ENCODE peak calls at places on chromosomes 16 and 17, in four cellular contexts. Z, I, V and U are unnamed samples.

GRCh38 chr16:3009568-3010390 is 2.9 kb upstream of the CLDN9 start:
- DNase-seq in V (no peak), I (no peak), Z (peak; percentile 79), U (no peak)

GRCh38 chr16:57112403-57113041 is 20.1 kb downstream of the CPNE2 start:
- DNase-seq in I (no peak), Z (no peak), V (no peak), U (no peak)

GRCh38 chr17:55763856-55764255 is 13.0 kb downstream of the PCTP start:
- DNase-seq in V (no peak), Z (no peak), I (no peak), U (no peak)

GRCh38 chr17:14792751-14793150 is 472.4 kb downstream of the PMP22 start:
- DNase-seq in I (no peak), Z (no peak), V (no peak), U (no peak)

GRCh38 chr17:76337413-76337777 is 16.3 kb downstream of the PRPSAP1 start:
- DNase-seq in I (no peak), Z (no peak), V (no peak), U (no peak)

GRCh38 chr17:81196505-81197408 is 26.0 kb downstream of the CEP131 start:
- DNase-seq in I (no peak), Z (no peak), V (no peak), U (peak; percentile 6)

GRCh38 chr17:16887523-16888095 is 84.3 kb downstream of the TNFRSF13B start:
- DNase-seq in V (no peak), Z (no peak), I (no peak), U (no peak)

GRCh38 chr17:3535253-3535995 is 22.2 kb downstream of the TRPV3 start:
- DNase-seq in V (no peak), I (peak; percentile 10), Z (peak; percentile 44), U (no peak)

GRCh38 chr17:81567191-81567590 is 15.0 kb upstream of the FAAP100 start:
- DNase-seq in V (no peak), I (no peak), Z (no peak), U (no peak)

GRCh38 chr17:49018116-49018612 is 21.0 kb downstream of the IGF2BP1 start:
- DNase-seq in I (no peak), Z (no peak), V (no peak), U (no peak)

GRCh38 chr17:44780161-44780560 is 21.4 kb downstream of the ADAM11 start:
- DNase-seq in V (no peak), I (no peak), Z (no peak), U (no peak)

GRCh38 chr17:75079023-75079373 is 8.8 kb upstream of the SLC16A5 start:
- DNase-seq in V (no peak), I (no peak), Z (no peak), U (no peak)

GRCh38 chr17:65368341-65368740 is 193.1 kb downstream of the AXIN2 start:
- DNase-seq in I (no peak), V (no peak), Z (no peak), U (no peak)

GRCh38 chr17:65374966-65375365 is 186.5 kb downstream of the AXIN2 start:
- DNase-seq in V (no peak), I (no peak), Z (no peak), U (no peak)

GRCh38 chr17:65366102-65366844 is 195.2 kb downstream of the AXIN2 start:
- DNase-seq in I (no peak), V (no peak), Z (no peak), U (no peak)

GRCh38 chr17:65371702-65372101 is 189.7 kb downstream of the AXIN2 start:
- DNase-seq in I (no peak), V (no peak), Z (peak; percentile 52), U (no peak)

DNA sequence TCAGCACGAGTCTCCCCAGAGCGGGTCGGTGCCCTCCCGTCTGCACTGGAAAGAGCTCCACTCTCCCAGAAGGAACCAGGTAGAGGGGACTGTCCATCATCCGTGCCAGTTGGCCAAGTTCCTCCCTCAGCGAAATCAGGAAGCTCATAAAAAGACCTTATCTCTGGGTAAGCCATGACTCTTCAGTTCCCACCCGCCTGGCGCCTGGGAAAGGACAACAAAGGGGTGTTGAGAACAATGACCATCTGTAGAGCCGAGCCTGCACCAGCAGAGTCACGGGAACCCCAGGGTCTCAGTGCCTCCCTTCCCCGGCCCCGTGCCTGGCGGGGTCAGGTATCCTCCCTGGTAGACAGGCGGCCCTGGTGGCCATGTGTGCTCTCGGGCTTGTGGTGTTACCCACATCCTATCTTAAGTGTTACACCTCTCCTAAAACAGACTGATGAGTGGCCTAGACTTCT is 190.8 kb downstream of the AXIN2 start:
- DNase-seq in Z (no peak), V (no peak), I (no peak), U (no peak)
- H3K9me3 ChIP-seq in Z (no peaks in the 10 kb centered on the region), V (no peaks in the 10 kb centered on the region), I (no peaks in the 10 kb centered on the region), U (no peaks in the 10 kb centered on the region)

GRCh38 chr16:84016477-84016876 is 26.1 kb downstream of the SLC38A8 start:
- DNase-seq in I (no peak), Z (no peak), V (no peak), U (no peak)
- H3K9me3 ChIP-seq in I (no peaks in the 10 kb centered on the region), Z (peaks cover 3% of the 10 kb centered on the region), V (peaks cover 27% of the 10 kb centered on the region), U (no peaks in the 10 kb centered on the region)

DNA sequence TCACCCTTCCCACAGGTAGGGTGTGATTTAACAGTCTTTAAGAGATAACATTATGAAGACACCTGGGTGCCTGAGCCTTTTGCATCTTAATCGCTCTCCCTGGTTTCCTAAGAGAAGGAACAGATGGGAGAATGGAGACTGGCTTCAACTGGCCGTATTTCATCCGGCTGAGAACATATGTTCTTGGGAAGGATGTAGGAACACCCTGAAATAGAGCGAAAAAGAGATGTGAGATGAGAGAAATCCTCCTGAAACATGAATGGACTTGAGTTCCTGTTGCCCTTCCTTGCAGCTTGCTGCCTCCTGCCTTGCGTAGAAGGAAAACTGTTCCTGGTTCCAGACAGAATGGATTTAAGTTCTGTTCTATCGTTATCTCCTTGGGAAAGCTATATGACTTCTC is 385.4 kb upstream of the RBFOX1 start:
- DNase-seq in I (no peak), V (no peak), Z (no peak), U (no peak)
- H3K9me3 ChIP-seq in I (no peaks in the 10 kb centered on the region), V (peaks cover 44% of the 10 kb centered on the region), Z (peaks cover 4% of the 10 kb centered on the region), U (no peaks in the 10 kb centered on the region)

GRCh38 chr17:35299108-35299507 is 56.2 kb downstream of the SLFN5 start:
- DNase-seq in I (no peak), Z (peak; percentile 42), V (no peak), U (no peak)
- H3K9me3 ChIP-seq in I (no peaks in the 10 kb centered on the region), Z (peaks cover 22% of the 10 kb centered on the region), V (peaks cover 15% of the 10 kb centered on the region), U (no peaks in the 10 kb centered on the region)

DNA sequence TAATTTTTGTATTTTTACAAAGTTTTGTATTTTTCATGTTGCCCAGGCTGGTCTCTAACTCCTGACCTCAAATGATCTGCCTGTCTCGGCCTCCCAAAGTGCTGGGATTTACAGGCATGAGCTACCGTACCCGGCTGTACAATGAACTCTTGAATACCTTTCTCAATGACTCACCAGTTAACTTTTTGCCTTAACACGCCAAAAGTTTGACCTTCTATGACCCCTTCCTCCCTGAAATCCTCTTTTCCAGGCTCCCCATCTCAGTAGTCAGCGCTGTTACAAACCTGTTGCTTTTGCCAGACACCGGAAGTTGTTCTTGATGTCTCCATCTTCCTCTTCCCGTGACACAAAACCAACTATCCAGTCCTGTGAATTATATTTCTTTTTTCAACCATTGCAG is 158.1 kb upstream of the ASIC2 start:
- DNase-seq in V (no peak), Z (no peak), I (no peak), U (no peak)
- H3K9me3 ChIP-seq in V (no peaks in the 10 kb centered on the region), Z (peaks cover 5% of the 10 kb centered on the region), I (no peaks in the 10 kb centered on the region), U (no peaks in the 10 kb centered on the region)

GRCh38 chr16:79856581-79856980 is 256.0 kb upstream of the MAF start:
- DNase-seq in I (no peak), Z (no peak), V (no peak), U (no peak)
- H3K9me3 ChIP-seq in I (no peaks in the 10 kb centered on the region), Z (peaks cover 33% of the 10 kb centered on the region), V (peaks cover 5% of the 10 kb centered on the region), U (peaks cover 14% of the 10 kb centered on the region)